ENCODE peak calls at places on chromosomes 12 and 14, in six cellular contexts. H is hippocampal formation, T is AG20443, L is Daoy, B is foreskin melanocyte, U is cardiac fibroblast. F is an unnamed sample.
A peak's percentile ranks its signal among the peaks of the same experiment; 100 is the strongest.

GRCh38 chr12:108297895-108298760 is 41.0 kb downstream of the CMKLR1 start:
- DNase-seq in H (no peak), T (no peak), L (no peak), B (no peak), U (no peak), F (no peak)

GRCh38 chr12:123111498-123112165 is 39.3 kb downstream of the PITPNM2 start:
- DNase-seq in H (no peak), T (no peak), L (peak; percentile 57), B (no peak), U (no peak), F (no peak)

GRCh38 chr12:109732321-109733305 is 19.0 kb downstream of the FAM222A start:
- DNase-seq in H (no peak), T (no peak), L (no peak), B (no peak), U (no peak), F (peak; percentile 67)

GRCh38 chr12:41795910-41796309 is 348.8 kb downstream of the GXYLT1 start:
- DNase-seq in H (no peak), T (no peak), L (peak; percentile 5), B (no peak), U (no peak), F (no peak)

GRCh38 chr12:108634225-108634795 is 616 bp upstream of the SELPLG start:
- DNase-seq in H (no peak), T (no peak), L (no peak), B (no peak), U (no peak), F (no peak)

GRCh38 chr14:54689928-54690327 is 123.0 kb downstream of the SAMD4A start:
- DNase-seq in H (no peak), T (no peak), L (no peak), B (no peak), U (no peak), F (no peak)

GRCh38 chr12:53004582-53004981 is 1.7 kb upstream of the EIF4B start:
- DNase-seq in H (no peak), T (no peak), L (peak; percentile 14), B (peak; percentile 68), U (peak; percentile 41), F (peak; percentile 31)

GRCh38 chr14:72708708-72709475 is 185.0 kb downstream of the DPF3 start:
- DNase-seq in H (peak; percentile 62), T (no peak), L (peak; percentile 63), B (peak; percentile 92), U (no peak), F (no peak)

GRCh38 chr12:118850244-118850825 is 131.0 kb upstream of the SRRM4 start:
- DNase-seq in H (no peak), T (no peak), L (no peak), B (peak; percentile 49), U (peak; percentile 5), F (no peak)

GRCh38 chr14:25049559-25050493 is at the start of gene STXBP6:
- DNase-seq in H (peak; percentile 54), T (peak; percentile 88), L (peak; percentile 61), B (peak; percentile 38), U (peak; percentile 52), F (peak; percentile 87)

GRCh38 chr12:84955298-84955697 is 42.7 kb upstream of the SLC6A15 start:
- DNase-seq in H (no peak), T (no peak), L (no peak), B (no peak), U (peak; percentile 12), F (no peak)

GRCh38 chr12:90287585-90287984 is 578.9 kb upstream of the ATP2B1 start:
- DNase-seq in H (no peak), T (no peak), L (no peak), B (no peak), U (no peak), F (no peak)

GRCh38 chr12:116141110-116141832 is 136.2 kb downstream of the MED13L start:
- DNase-seq in H (peak; percentile 52), T (no peak), L (no peak), B (no peak), U (no peak), F (no peak)

GRCh38 chr14:22598896-22599244 is 770 bp downstream of the ABHD4 start:
- DNase-seq in H (no peak), T (peak; percentile 71), L (peak; percentile 67), B (no peak), U (peak; percentile 60), F (no peak)